ENCODE peak calls at places on chromosomes 4 and X, in ten cellular contexts. U is BJ, P is IMR-90, C is GM20000, L is hepatocyte, W is cardiac muscle cell, V is bronchial epithelial cell, B is fibroblast of pulmonary artery, M is choroid plexus epithelial cell, T is OCI-LY7. K is an unnamed sample.

GRCh38 chr4:166965562-166965961 is 268.7 kb downstream of the SPOCK3 start:
- DNase-seq in U (no peak), P (no peak), C (no peak), L (no peak), W (no peak), V (no peak), B (no peak), M (no peak), T (no peak), K (no peak)

GRCh38 chr4:95599777-95600436 is 51.1 kb upstream of the UNC5C start:
- DNase-seq in U (no peak), P (no peak), C (peak; percentile 6), L (no peak), W (no peak), V (no peak), B (no peak), M (peak; percentile 3), T (no peak), K (no peak)

GRCh38 chr4:28921886-28922285 is 1798.3 kb upstream of the PCDH7 start:
- DNase-seq in U (no peak), P (no peak), C (no peak), L (no peak), W (no peak), V (peak; percentile 52), B (peak; percentile 2), M (no peak), T (no peak), K (no peak)

GRCh38 chr4:7335363-7336066 is 99.2 kb downstream of the PSAPL1 start:
- DNase-seq in U (no peak), P (peak; percentile 4), C (peak; percentile 76), L (peak; percentile 54), W (peak; percentile 70), V (peak; percentile 14), B (peak; percentile 29), M (peak; percentile 27), T (peak; percentile 45), K (peak; percentile 86)

GRCh38 chr4:159428293-159428692 is 325.4 kb downstream of the RAPGEF2 start:
- DNase-seq in U (no peak), P (no peak), C (no peak), L (no peak), W (no peak), V (no peak), B (no peak), M (no peak), T (no peak), K (no peak)

GRCh38 chr4:174604198-174604597 is 81.9 kb upstream of the HPGD start:
- DNase-seq in U (peak; percentile 8), P (peak; percentile 10), C (no peak), L (peak; percentile 57), W (no peak), V (peak; percentile 98), B (peak; percentile 82), M (peak; percentile 81), T (no peak), K (no peak)

GRCh38 chr4:142091691-142092182 is 455.4 kb downstream of the IL15 start:
- DNase-seq in U (peak; percentile 93), P (peak; percentile 99), C (no peak), L (no peak), W (no peak), V (peak; percentile 65), B (peak; percentile 100), M (peak; percentile 81), T (no peak), K (no peak)

GRCh38 chrX:10195947-10196346 is 39.2 kb downstream of the CLCN4 start:
- DNase-seq in U (no peak), P (no peak), C (no peak), L (no peak), W (no peak), V (no peak), B (no peak), M (no peak), T (no peak), K (no peak)

GRCh38 chrX:129842510-129843208 is 1.0 kb downstream of the ZDHHC9 start:
- DNase-seq in U (peak; percentile 7), P (peak; percentile 49), C (no peak), L (peak; percentile 58), W (peak; percentile 5), V (peak; percentile 46), B (peak; percentile 49), M (peak; percentile 39), T (peak; percentile 11), K (no peak)

GRCh38 chr4:184100297-184100885 is 117.3 kb downstream of the ENPP6 start:
- DNase-seq in U (no peak), P (peak; percentile 26), C (no peak), L (peak; percentile 51), W (peak; percentile 62), V (peak; percentile 3), B (peak; percentile 25), M (peak; percentile 14), T (peak; percentile 51), K (peak; percentile 83)

GRCh38 chr4:36551697-36552214 is 270.3 kb downstream of the DTHD1 start:
- DNase-seq in U (no peak), P (no peak), C (no peak), L (no peak), W (no peak), V (peak; percentile 93), B (no peak), M (no peak), T (no peak), K (no peak)

DNA sequence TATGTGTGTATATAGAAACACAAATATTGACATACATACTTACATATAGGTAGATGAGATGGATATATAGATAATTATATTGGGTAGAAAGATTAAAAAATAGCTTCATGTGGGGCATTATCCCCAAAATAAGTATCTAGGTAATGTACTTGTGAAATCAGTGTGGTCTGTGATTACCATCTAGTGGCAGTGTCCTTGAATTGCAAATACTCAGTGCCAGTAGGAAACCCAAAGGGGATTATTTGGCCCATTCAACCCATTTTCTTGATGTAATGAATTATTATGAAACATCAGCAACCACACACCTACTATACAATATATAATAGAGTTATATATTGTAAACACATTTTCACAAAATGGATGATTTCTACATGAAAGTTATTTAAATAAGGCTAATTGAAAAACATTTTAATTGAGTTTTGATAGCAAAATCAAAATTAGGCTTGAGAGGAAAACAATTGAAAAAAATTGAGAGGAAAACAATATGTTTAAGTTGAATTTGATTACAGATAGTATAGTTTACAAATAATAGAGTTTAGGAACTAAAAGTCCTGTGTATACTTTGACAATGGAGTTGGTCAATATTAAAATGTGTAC is 389.4 kb downstream of the GALNTL6 start:
- DNase-seq in U (peak; percentile 6), P (peak; percentile 18), C (peak; percentile 18), L (peak; percentile 47), W (peak; percentile 22), V (peak; percentile 42), B (peak; percentile 46), M (peak; percentile 69), T (peak; percentile 31), K (no peak)
- TF ChIP-seq CTCF in U (peak; percentile 69), P (peak; percentile 47), C (peak; percentile 36), L (peak; percentile 80), W (peak; percentile 48), V (peak; percentile 36), B (peak; percentile 48), M (peak; percentile 76), T (peak; percentile 79), K (peak; percentile 73)

DNA sequence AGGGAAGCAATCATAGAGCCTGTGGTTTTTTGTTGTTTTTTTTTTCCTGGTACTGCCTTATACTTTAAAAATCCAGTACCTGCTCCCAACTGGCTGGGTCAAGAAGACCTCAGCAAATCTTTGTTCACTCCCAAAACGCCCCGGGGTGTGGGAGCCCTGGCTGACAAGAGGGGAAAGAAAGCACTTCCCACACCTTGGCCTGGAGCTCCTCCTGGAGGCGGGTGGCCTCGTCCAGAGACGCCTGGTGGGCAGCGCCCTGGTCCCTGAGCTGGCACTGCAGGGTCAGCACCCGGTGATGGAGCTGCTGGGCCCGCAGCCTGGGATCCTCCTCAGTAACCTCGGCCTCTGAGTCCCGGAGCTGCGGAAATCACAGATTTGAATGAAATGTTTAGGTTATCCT is 38.2 kb downstream of the C4orf50 start:
- DNase-seq in U (no peak), P (no peak), C (no peak), L (no peak), W (peak; percentile 30), V (no peak), B (peak; percentile 4), M (no peak), T (no peak), K (peak; percentile 91)
- TF ChIP-seq CTCF in U (peak; percentile 17), P (peak; percentile 22), C (no peak), L (peak; percentile 34), W (peak; percentile 15), V (peak; percentile 22), B (peak; percentile 32), M (peak; percentile 29), T (peak; percentile 25), K (peak; percentile 46)

GRCh38 chr4:147709999-147710398 is 21.9 kb upstream of the ARHGAP10 start:
- DNase-seq in U (no peak), P (peak; percentile 76), C (no peak), L (no peak), W (no peak), V (no peak), B (no peak), M (peak; percentile 17), T (no peak), K (no peak)

GRCh38 chr4:147704846-147705245 is 20.9 kb upstream of the PRMT9 start:
- DNase-seq in U (no peak), P (peak; percentile 31), C (no peak), L (no peak), W (no peak), V (no peak), B (no peak), M (no peak), T (no peak), K (no peak)

DNA sequence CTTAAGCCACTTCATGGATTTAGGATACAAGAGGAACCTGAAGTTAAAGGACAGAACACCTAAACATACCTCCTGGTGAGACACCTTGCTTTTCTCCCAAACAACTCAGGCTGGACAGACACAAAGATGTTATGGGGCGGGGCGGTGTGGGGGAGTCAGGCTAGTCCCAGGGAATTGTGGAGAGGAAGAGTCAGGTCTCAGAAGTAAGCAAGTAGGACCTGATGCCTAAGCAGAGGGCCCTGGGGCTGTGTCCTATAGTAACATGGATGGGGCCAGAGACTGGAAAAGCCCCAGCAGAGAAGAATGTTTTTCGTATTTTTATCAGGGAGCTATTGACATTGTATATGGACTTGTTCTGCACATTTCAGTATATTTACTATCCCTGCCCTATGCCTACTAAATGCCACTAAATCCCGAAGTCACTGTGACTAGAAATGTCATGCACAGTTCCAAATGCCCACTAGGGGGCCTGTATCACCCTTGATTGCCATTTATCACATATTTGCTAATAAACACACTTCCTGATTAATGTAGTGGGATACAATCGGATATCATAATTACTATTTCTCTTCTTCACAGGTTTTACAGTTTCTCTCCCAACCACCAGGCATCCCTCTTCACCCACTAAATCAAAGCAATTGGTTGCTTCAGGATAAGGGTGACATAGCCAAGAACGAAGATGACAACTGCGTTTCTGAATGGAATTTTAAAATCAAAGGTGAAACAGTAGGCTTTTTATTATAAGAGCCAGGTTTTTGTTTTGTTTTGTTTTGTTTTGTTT is 23.8 kb upstream of the ARHGAP10 start:
- DNase-seq in U (no peak), P (peak; percentile 34), C (peak; percentile 33), L (peak; percentile 59), W (peak; percentile 58), V (peak; percentile 56), B (peak; percentile 66), M (peak; percentile 67), T (peak; percentile 48), K (peak; percentile 46)
- TF ChIP-seq CTCF in U (peak; percentile 85), P (peak; percentile 86), C (peak; percentile 81), L (peak; percentile 80), W (peak; percentile 85), V (peak; percentile 70), B (peak; percentile 90), M (peak; percentile 80), T (peak; percentile 97), K (peak; percentile 97)

DNA sequence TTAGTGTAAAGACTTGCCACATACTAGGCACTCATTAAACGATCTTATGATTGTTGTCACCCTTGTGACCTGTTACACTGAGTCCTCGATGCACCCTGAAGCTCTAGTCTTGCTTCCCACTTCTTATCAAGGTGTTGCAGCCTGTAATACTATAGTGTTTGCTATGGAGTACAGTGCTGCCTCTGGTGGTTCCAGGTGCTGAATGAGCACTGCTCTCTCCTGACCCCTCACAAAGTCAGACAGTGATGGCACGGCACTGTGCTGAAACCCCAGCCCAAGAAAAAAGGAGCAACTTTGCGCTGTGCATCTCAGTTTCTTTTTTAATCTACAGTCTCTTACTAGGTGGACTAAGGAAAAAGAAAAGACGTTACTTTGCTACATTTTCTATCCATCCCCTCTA is 106.3 kb downstream of the GC start:
- DNase-seq in U (no peak), P (no peak), C (no peak), L (no peak), W (no peak), V (no peak), B (no peak), M (no peak), T (no peak), K (no peak)
- TF ChIP-seq CTCF in U (no peak), P (no peak), C (no peak), L (no peak), W (no peak), V (no peak), B (no peak), M (no peak), T (no peak), K (no peak)

K was measured in glutamatergic neuron.